ENCODE peak calls at places on chromosomes 7 and 10, in ten cellular contexts. D is iPS DF 6.9; T is cardiac muscle cell; B is pancreas; P is gastrocnemius medialis; R is stomach; Y is PC-9; V is effector memory CD4-positive, alpha-beta T cell; K is PC-3; A is CD8-positive, alpha-beta memory T cell. C is an unnamed sample.

GRCh38 chr7:101097561-101097960 is 12.3 kb downstream of the TRIM56 start:
- DNase-seq in K (no peak), V (no peak), P (no peak), B (no peak), T (no peak), D (no peak), A (no peak), Y (no peak), R (no peak), C (no peak)

GRCh38 chr7:76220185-76221057 is 18.7 kb downstream of the SRRM3 start:
- DNase-seq in K (peak; percentile 16), D (peak; percentile 71), A (no peak), V (no peak), Y (no peak), T (peak; percentile 87), P (no peak), B (peak; percentile 73), R (no peak), C (peak; percentile 18)

GRCh38 chr10:12027539-12027938 is 15.1 kb downstream of the UPF2 start:
- DNase-seq in R (no peak), K (no peak), B (no peak), D (no peak), Y (no peak), P (no peak), A (no peak), T (no peak), V (no peak), C (no peak)

GRCh38 chr10:71812016-71812912 is 38.8 kb downstream of the PSAP start:
- DNase-seq in A (peak; percentile 68), T (peak; percentile 70), K (peak; percentile 60), V (peak; percentile 60), D (no peak), Y (peak; percentile 31), R (peak; percentile 78), B (peak; percentile 86), P (peak; percentile 56), C (peak; percentile 30)

GRCh38 chr10:130230611-130231010 is 94.4 kb downstream of the GLRX3 start:
- DNase-seq in V (no peak), B (no peak), D (no peak), T (no peak), Y (no peak), P (no peak), A (no peak), K (no peak), R (peak; percentile 9), C (no peak)

GRCh38 chr7:30335763-30336487 is 51.5 kb downstream of the ZNRF2 start:
- DNase-seq in A (no peak), Y (no peak), K (peak; percentile 50), P (no peak), R (no peak), V (no peak), B (no peak), D (no peak), T (no peak), C (no peak)

GRCh38 chr10:58641708-58642107 is 129.0 kb downstream of the BICC1 start:
- DNase-seq in K (peak; percentile 49), P (no peak), R (no peak), Y (no peak), T (peak; percentile 73), V (no peak), D (no peak), A (no peak), B (no peak), C (peak; percentile 67)

GRCh38 chr10:73991846-73992245 is 6.1 kb upstream of the VCL start:
- DNase-seq in V (peak; percentile 68), A (peak; percentile 82), B (no peak), D (no peak), Y (no peak), R (peak; percentile 33), T (no peak), K (no peak), P (peak; percentile 24), C (no peak)

GRCh38 chr7:17357952-17358351 is 59.5 kb downstream of the AHR start:
- DNase-seq in D (no peak), T (no peak), A (no peak), Y (no peak), B (no peak), R (no peak), K (no peak), P (no peak), V (no peak), C (no peak)

GRCh38 chr7:458511-459245 is 61.0 kb downstream of the PDGFA start:
- DNase-seq in T (no peak), Y (no peak), K (no peak), A (no peak), B (peak; percentile 67), P (no peak), V (no peak), R (no peak), D (no peak), C (no peak)

GRCh38 chr10:7230956-7231355 is 179.9 kb downstream of the SFMBT2 start:
- DNase-seq in R (no peak), K (no peak), V (no peak), B (no peak), A (no peak), D (no peak), T (peak; percentile 50), P (no peak), Y (no peak), C (no peak)

GRCh38 chr7:4189151-4189570 is 492.9 kb upstream of the FOXK1 start:
- DNase-seq in P (peak; percentile 86), K (peak; percentile 44), V (no peak), R (peak; percentile 77), D (no peak), A (no peak), T (no peak), Y (no peak), B (peak; percentile 96), C (no peak)

GRCh38 chr10:21584834-21585530 is 51.0 kb downstream of the MLLT10 start:
- DNase-seq in A (no peak), K (no peak), P (no peak), V (no peak), D (no peak), T (no peak), R (no peak), B (no peak), Y (no peak), C (no peak)

GRCh38 chr7:67618569-67619543 is 622.2 kb downstream of the TYW1 start:
- DNase-seq in T (peak; percentile 17), R (no peak), Y (no peak), D (no peak), B (no peak), P (no peak), K (no peak), A (no peak), V (no peak), C (no peak)

GRCh38 chr7:84256481-84256880 is 61.9 kb upstream of the SEMA3A start:
- DNase-seq in K (no peak), R (no peak), P (no peak), B (no peak), T (no peak), D (no peak), V (no peak), A (no peak), Y (no peak), C (no peak)

GRCh38 chr10:83656924-83657323 is 482.4 kb upstream of the GHITM start:
- DNase-seq in T (no peak), R (no peak), Y (no peak), V (no peak), B (peak; percentile 34), D (no peak), P (no peak), K (no peak), A (no peak), C (no peak)

GRCh38 chr7:96495751-96496216 is 173.9 kb upstream of the SLC25A13 start:
- DNase-seq in K (peak; percentile 65), V (no peak), D (no peak), Y (no peak), A (no peak), T (no peak), P (no peak), R (no peak), B (no peak), C (no peak)

GRCh38 chr10:33388325-33388724 is 53.9 kb upstream of the NRP1 start:
- DNase-seq in B (no peak), R (no peak), Y (no peak), A (no peak), P (no peak), V (no peak), T (no peak), D (no peak), K (no peak), C (no peak)

GRCh38 chr10:99523251-99523773 is 9.4 kb upstream of the NKX2-3 start:
- DNase-seq in R (no peak), K (no peak), V (no peak), Y (no peak), T (no peak), P (no peak), D (no peak), A (no peak), B (no peak), C (no peak)
- H3K27ac ChIP-seq in R (peak overlapping the region; percentile 39), K (no peak overlapping the region), V (no peak overlapping the region), Y (no peak overlapping the region), T (no peak overlapping the region), P (no peak overlapping the region), D (no peak overlapping the region), A (no peak overlapping the region), B (no peak overlapping the region), C (no peak overlapping the region)

GRCh38 chr10:118330295-118331076 is 11.6 kb downstream of the FAM204A start:
- DNase-seq in P (no peak), K (no peak), D (no peak), Y (no peak), B (no peak), V (no peak), T (no peak), A (no peak), R (no peak), C (no peak)
- H3K36me3 ChIP-seq in P (no peaks in the 10 kb centered on the region), K (peaks cover 28% of the 10 kb centered on the region), D (peaks cover 7% of the 10 kb centered on the region), Y (peaks cover 11% of the 10 kb centered on the region), B (peaks cover 4% of the 10 kb centered on the region), V (peaks cover 64% of the 10 kb centered on the region), T (peaks cover 66% of the 10 kb centered on the region), A (peaks cover 41% of the 10 kb centered on the region), R (peaks cover 99% of the 10 kb centered on the region), C (peaks cover 36% of the 10 kb centered on the region)

DNA sequence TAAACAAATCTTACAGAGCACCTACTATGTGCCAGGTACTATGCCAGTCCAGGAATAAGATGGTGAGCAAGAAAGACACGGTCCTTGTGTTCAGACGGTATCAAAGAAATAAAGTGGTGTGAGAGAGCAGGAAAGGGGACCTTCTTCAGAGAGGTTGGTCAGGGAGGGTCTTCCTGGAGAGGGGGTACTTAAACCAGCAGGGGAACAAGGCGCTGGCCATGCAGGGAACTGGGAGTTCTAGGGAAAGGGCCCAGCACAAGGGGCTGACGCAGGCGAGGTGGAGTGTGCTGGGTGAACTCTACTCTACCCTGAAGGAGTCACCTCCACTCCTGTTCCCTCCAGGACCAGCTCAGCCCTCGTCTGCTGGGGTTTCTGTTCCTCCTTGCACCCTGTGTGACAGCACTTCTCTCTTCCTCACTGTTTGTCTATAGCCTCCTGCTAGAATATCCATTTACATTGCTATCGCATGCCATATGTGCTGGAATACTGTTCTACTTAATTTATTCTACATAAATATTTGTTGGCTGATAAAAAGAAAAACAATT is 73.5 kb downstream of the AOAH start:
- DNase-seq in P (no peak), V (no peak), A (no peak), R (no peak), Y (no peak), D (no peak), K (no peak), T (no peak), B (no peak), C (no peak)
- H3K27ac ChIP-seq in P (no peak overlapping the region), V (no peak overlapping the region), A (no peak overlapping the region), R (no peak overlapping the region), Y (no peak overlapping the region), D (no peak overlapping the region), K (peak overlapping the region; percentile 77), T (no peak overlapping the region), B (no peak overlapping the region), C (no peak overlapping the region)

GRCh38 chr10:109247819-109248218 is 675.5 kb downstream of the XPNPEP1 start:
- DNase-seq in Y (no peak), T (no peak), A (no peak), B (no peak), D (no peak), V (no peak), P (no peak), K (no peak), R (no peak), C (no peak)
- H3K36me3 ChIP-seq in Y (no peaks in the 10 kb centered on the region), T (no peaks in the 10 kb centered on the region), A (no peaks in the 10 kb centered on the region), B (no peaks in the 10 kb centered on the region), D (no peaks in the 10 kb centered on the region), V (no peaks in the 10 kb centered on the region), P (no peaks in the 10 kb centered on the region), K (no peaks in the 10 kb centered on the region), R (no peaks in the 10 kb centered on the region), C (no peaks in the 10 kb centered on the region)

C was measured in brain microvascular endothelial cell.